ENCODE peak calls at places on chromosomes 5 and 9, in six cellular contexts. U, Y, A, F, G and V are unnamed samples.

GRCh38 chr5:122415481-122416120 is 103.6 kb downstream of the SNCAIP start:
- DNase-seq in U (peak; percentile 4), Y (peak; percentile 7), A (peak; percentile 74), F (no peak), G (peak; percentile 39), V (peak; percentile 51)

GRCh38 chr5:61704289-61704688 is 372.2 kb downstream of the ZSWIM6 start:
- DNase-seq in U (no peak), Y (no peak), A (peak; percentile 4), F (no peak), G (no peak), V (no peak)

GRCh38 chr5:175687231-175687701 is 29.4 kb downstream of the HRH2 start:
- DNase-seq in U (no peak), Y (no peak), A (no peak), F (no peak), G (no peak), V (no peak)

GRCh38 chr9:86434039-86434726 is 80.0 kb upstream of the TUT7 start:
- DNase-seq in U (peak; percentile 47), Y (no peak), A (peak; percentile 38), F (no peak), G (peak; percentile 39), V (peak; percentile 63)

GRCh38 chr5:124660229-124661093 is 86.0 kb downstream of the ZNF608 start:
- DNase-seq in U (no peak), Y (no peak), A (no peak), F (no peak), G (no peak), V (no peak)

GRCh38 chr5:60652206-60652605 is 47.8 kb downstream of the DEPDC1B start:
- DNase-seq in U (peak; percentile 12), Y (peak; percentile 23), A (peak; percentile 7), F (no peak), G (no peak), V (peak; percentile 69)

GRCh38 chr9:18075253-18075977 is 398.5 kb upstream of the ADAMTSL1 start:
- DNase-seq in U (no peak), Y (no peak), A (no peak), F (no peak), G (no peak), V (no peak)

GRCh38 chr5:2276101-2276500 is 393.4 kb upstream of the IRX4 start:
- DNase-seq in U (no peak), Y (no peak), A (no peak), F (no peak), G (no peak), V (no peak)

GRCh38 chr5:84450617-84451414 is 66.1 kb upstream of the EDIL3 start:
- DNase-seq in U (no peak), Y (no peak), A (peak; percentile 43), F (no peak), G (no peak), V (no peak)

GRCh38 chr5:150671509-150672236 is 10.6 kb downstream of the MYOZ3 start:
- DNase-seq in U (no peak), Y (no peak), A (no peak), F (no peak), G (no peak), V (peak; percentile 53)

GRCh38 chr9:18343799-18344198 is 130.2 kb upstream of the ADAMTSL1 start:
- DNase-seq in U (no peak), Y (no peak), A (no peak), F (no peak), G (no peak), V (no peak)

GRCh38 chr5:143345671-143346440 is 57.6 kb downstream of the NR3C1 start:
- DNase-seq in U (no peak), Y (no peak), A (no peak), F (no peak), G (no peak), V (no peak)

GRCh38 chr9:23581936-23582335 is 244.1 kb downstream of the ELAVL2 start:
- DNase-seq in U (no peak), Y (no peak), A (no peak), F (no peak), G (no peak), V (peak; percentile 21)

GRCh38 chr5:145811834-145812625 is 23.1 kb downstream of the PRELID2 start:
- DNase-seq in U (no peak), Y (no peak), A (peak; percentile 69), F (no peak), G (peak; percentile 6), V (peak; percentile 45)

GRCh38 chr9:19028835-19029451 is 4.1 kb downstream of the SAXO1 start:
- DNase-seq in U (peak; percentile 83), Y (peak; percentile 56), A (peak; percentile 59), F (no peak), G (peak; percentile 54), V (peak; percentile 79)

GRCh38 chr9:36158917-36159316 is 10.3 kb upstream of the CCIN start:
- DNase-seq in U (no peak), Y (no peak), A (no peak), F (no peak), G (no peak), V (no peak)

GRCh38 chr9:127803507-127804352 is 1.0 kb downstream of the FPGS start:
- DNase-seq in U (peak; percentile 64), Y (no peak), A (no peak), F (no peak), G (no peak), V (peak; percentile 38)

GRCh38 chr9:107155244-107155817 is 127.7 kb upstream of the RAD23B start:
- DNase-seq in U (no peak), Y (no peak), A (no peak), F (no peak), G (no peak), V (no peak)

GRCh38 chr9:124594215-124594614 is 87.0 kb upstream of the NR5A1 start:
- DNase-seq in U (no peak), Y (no peak), A (no peak), F (no peak), G (no peak), V (no peak)

DNA sequence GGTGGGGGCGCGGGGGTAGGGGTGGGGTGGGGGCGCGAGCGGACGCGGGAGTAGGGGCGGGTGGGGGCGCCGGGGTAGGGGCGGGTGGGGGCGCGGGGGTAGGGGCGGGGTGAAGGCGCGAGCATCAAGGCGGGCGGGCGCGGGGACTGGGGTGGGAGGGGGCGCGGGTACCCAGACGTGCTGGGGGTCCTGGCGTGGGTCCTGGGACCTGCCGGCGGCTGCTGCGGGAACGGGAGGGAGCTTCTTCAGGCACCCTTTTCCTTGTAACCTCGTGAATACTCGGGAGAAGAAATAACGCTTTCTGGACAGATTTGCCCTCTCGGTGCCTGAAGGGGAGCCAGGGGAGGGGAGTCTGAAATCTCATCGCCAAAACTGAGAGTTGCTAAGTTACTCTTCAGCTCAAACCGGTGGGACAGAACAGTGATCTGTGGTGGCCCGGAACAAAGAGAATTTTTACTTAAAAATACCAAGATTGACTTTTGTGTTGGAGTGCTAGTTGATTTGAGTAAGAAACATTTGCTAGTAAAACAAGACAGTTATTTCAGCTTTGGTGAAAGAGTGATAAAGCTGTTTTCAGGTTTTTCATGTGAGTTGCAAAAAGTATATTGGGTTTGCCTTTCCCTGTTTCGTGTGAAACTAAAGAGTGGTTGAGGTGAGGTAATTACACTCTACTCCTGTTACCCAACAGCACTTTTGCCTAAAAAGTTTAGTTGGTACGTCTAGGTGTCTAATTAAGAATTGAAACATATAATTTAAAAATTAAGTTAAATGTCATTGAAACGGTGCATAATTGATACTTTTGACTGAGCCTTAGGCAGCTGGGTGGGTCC is 638 bp downstream of the PLEKHG4B start:
- DNase-seq in U (no peak), Y (no peak), A (no peak), F (no peak), G (no peak), V (no peak)
- H3K4me3 ChIP-seq in U (peak overlapping the region; percentile 61), Y (no peak overlapping the region), A (no peak overlapping the region), F (no peak overlapping the region), G (no peak overlapping the region), V (no peak overlapping the region)

DNA sequence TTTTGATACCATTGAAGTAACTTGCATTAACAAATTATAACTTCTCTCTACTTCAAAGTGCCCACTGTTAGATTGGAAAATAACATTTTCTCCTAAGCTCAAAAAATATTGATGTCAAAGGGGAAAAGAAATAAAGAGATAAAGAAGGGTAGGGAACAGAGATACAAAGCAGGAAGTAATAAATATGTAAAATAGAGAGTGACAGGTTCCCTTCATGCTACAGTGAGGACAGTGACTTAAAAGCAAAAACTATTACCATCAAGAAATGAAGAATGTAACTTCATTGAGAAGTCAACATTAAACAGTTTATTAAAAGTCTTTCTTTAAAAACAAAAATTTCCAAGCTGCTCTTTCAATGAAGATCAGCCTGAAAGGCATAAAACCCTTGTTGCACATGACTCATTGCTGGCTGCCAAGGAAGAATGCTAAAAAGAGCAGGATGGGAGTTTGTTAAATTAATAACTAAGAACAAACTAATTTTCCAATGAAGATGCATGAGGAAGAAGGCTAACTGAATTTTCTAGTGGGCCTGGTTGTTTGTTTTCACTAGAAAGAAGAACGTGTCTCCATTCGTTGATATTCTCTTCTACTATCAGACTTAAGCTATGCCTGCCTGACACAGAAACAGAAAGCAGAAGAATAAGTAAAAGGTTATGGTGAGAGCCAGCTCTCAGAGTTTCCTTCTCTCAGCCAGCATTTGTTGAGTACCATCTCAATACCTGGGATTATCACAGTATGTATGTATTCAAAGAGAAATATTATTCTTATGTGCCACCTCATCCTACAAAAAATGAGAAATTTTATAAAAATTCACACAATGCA is 197.7 kb upstream of the NREP start:
- DNase-seq in U (no peak), Y (no peak), A (no peak), F (peak; percentile 28), G (no peak), V (no peak)
- TF ChIP-seq MYC in U (no peak), Y (no peak), A (no peak), F (no peak), G (no peak), V (no peak)

DNA sequence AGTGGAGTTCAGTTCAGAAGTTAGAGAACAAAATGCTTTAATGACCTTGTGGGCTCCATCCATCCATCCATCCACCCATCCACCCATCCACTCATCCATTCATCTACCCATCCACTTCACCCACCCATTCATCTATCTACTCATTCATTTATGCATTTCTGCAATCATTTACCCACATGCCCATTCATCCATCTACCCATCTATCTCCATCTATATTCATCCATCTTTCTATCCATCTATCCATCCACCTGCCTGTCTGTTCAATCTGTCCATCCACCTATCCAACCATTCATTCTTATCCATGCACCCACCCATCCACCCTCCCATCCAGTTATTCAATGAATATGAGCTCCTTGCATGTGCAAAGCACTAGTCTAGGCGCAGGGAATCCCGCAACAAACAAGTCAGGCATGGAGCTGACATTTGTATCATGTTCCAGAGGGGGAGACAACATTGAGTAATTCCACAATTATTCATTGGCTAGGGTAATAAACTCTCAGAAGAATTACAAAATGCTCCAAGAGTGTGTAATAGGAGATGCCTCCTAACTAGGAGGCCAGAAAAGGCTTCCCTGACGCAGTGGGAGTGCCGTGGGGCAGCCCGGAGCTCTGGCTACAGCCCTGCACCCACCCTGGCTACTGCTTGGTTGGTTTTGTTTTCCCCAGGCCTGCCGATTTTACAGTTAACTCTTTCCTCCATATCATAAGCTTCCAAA is 211.2 kb downstream of the NXNL2 start:
- DNase-seq in U (no peak), Y (no peak), A (no peak), F (no peak), G (no peak), V (no peak)
- TF ChIP-seq CTCF in U (no peak), Y (no peak), A (no peak), F (no peak), G (no peak), V (no peak)

DNA sequence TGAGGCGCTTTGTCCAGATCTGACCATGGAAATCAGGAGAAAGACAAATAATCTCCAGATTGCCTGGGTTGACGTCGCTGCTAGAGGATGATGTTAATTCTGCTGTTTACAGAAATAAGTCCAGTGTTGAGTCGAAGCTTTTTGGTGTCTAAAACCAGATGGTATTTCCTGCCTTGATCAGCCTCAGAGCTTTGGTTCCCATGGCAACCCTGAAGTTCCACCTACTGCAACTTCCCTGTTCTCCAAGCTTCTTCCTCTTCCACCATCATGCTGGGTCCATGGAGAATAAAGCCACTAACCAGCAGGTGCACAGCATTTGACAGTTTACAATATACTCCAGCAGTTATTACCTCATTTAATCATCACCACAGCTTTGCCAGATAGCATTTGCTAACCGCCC is 18.0 kb upstream of the GABBR2 start:
- DNase-seq in U (no peak), Y (no peak), A (no peak), F (no peak), G (no peak), V (peak; percentile 73)
- H3K4me3 ChIP-seq in U (no peak overlapping the region), Y (no peak overlapping the region), A (no peak overlapping the region), F (no peak overlapping the region), G (no peak overlapping the region), V (no peak overlapping the region)

GRCh38 chr5:178555771-178556211 is 34.4 kb downstream of the COL23A1 start:
- DNase-seq in U (no peak), Y (no peak), A (peak; percentile 45), F (no peak), G (no peak), V (no peak)
- TF ChIP-seq MYC in U (no peak), Y (no peak), A (no peak), F (no peak), G (no peak), V (no peak)